ENCODE peak calls at places on chromosomes 16 and 17, in five cellular contexts. J, L, H, T and X are unnamed samples.

GRCh38 chr16:46748775-46749705 is 896 bp upstream of the MYLK3 start:
- DNase-seq in T (no peak), L (no peak), J (peak), H (peak), X (no peak)

GRCh38 chr16:19236561-19236960 is 49.0 kb upstream of the CLEC19A start:
- DNase-seq in L (peak), H (no peak), T (no peak), J (no peak), X (no peak)

GRCh38 chr17:42554250-42555121 is 1.8 kb downstream of the HSD17B1 start:
- DNase-seq in T (no peak), J (peak), H (peak), L (peak), X (peak)

GRCh38 chr16:87329436-87330256 is 12.5 kb upstream of the C16orf95 start:
- DNase-seq in H (no peak), L (no peak), J (no peak), T (no peak), X (no peak)

GRCh38 chr16:74608944-74609343 is 2.0 kb upstream of the GLG1 start:
- DNase-seq in H (no peak), J (no peak), L (no peak), T (no peak), X (peak)

GRCh38 chr16:52366997-52367396 is 179.9 kb downstream of the TOX3 start:
- DNase-seq in J (no peak), T (no peak), L (no peak), H (no peak), X (no peak)

GRCh38 chr16:1435921-1436697 is 5.2 kb downstream of the PERCC1 start:
- DNase-seq in T (no peak), H (no peak), J (no peak), L (no peak), X (no peak)

GRCh38 chr17:62965149-62965648 is 836 bp upstream of the TANC2 start:
- DNase-seq in H (no peak), J (no peak), L (no peak), T (no peak), X (peak)

GRCh38 chr17:79162012-79162577 is 87.5 kb downstream of the ENGASE start:
- DNase-seq in L (no peak), H (no peak), J (no peak), T (no peak), X (no peak)

GRCh38 chr16:66996324-66996982 is 8.1 kb downstream of the CES4A start:
- DNase-seq in T (no peak), L (peak), H (no peak), J (no peak), X (no peak)

GRCh38 chr17:71926746-71927398 is 193.9 kb upstream of the SOX9 start:
- DNase-seq in T (no peak), H (no peak), J (no peak), L (peak), X (no peak)

GRCh38 chr16:86509759-86510464 is 415 bp upstream of the FOXF1 start:
- DNase-seq in L (no peak), J (no peak), T (no peak), H (peak), X (no peak)

GRCh38 chr17:8465381-8466158 is 29.9 kb downstream of the NDEL1 start:
- DNase-seq in J (no peak), L (no peak), H (no peak), T (no peak), X (no peak)

GRCh38 chr16:75385507-75386152 is 47.7 kb downstream of the CFDP1 start:
- DNase-seq in J (peak), T (no peak), H (peak), L (peak), X (no peak)

GRCh38 chr17:61635913-61636432 is 45.0 kb upstream of the NACA2 start:
- DNase-seq in L (peak), T (no peak), J (peak), H (peak), X (peak)

GRCh38 chr16:76931186-76931585 is 259.8 kb upstream of the MON1B start:
- DNase-seq in L (no peak), T (no peak), J (no peak), H (no peak), X (no peak)

GRCh38 chr17:51434434-51435170 is 174.3 kb downstream of the UTP18 start:
- DNase-seq in T (no peak), J (no peak), H (no peak), L (peak), X (no peak)

DNA sequence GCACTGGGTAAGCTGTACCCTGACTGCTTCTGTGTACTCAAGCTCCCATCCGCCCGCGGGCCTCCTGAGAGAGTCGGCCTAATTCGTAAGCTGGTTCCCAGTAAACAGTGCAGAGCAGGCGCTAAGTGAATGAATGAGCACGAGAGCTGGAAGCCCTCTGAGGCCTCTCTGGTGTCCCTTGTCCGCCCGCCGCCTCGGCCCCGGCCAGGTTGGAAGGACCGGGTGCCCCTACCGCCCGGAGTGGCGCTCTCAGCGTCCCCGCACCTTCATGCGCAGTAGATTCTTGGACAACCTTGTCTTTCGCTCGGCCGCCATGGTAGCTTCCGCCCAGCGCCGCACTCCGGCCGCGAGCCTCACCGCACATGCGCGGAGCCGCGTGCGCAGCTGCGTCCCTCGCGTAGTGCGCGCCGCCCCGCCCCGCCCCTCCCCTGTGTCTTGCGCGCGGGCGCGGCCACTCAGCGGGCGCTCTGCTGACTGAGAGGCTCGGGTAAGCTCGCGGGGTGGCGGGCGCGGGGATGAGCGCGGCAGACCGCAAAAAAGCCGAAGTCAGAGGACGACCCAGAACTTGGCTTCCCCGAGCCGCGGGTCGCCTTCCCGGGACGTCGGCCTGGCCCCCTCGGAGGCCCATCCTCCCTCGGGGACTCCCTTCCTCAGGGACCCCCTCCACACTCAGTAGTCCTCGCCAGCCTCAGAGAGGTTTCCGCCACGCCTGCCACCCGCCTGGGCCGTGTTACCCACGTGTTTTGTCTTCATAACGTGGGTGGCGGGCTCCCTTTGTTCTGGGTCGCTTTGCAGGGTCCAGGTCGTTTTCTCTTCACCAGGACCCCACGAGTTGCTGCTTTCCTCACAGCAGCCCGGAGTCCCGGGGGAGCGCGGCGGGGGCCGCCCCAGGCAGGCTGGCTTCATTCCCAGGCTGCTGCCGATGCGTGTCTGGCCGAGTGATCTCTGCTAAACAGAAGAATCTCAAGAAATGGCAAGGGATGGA is at the start of gene MPHOSPH6:
- DNase-seq in L (peak), T (peak), H (peak), J (peak), X (peak)
- TF ChIP-seq CTCF in L (no peak), T (peak), H (no peak), J (no peak), X (no peak)

GRCh38 chr16:14286381-14287230 is 215.5 kb downstream of the MRTFB start:
- DNase-seq in T (no peak), H (peak), L (no peak), J (peak), X (peak)

GRCh38 chr16:14283786-14284185 is 212.7 kb downstream of the MRTFB start:
- DNase-seq in J (no peak), T (no peak), H (no peak), L (no peak), X (no peak)

GRCh38 chr16:14284371-14284770 is 213.3 kb downstream of the MRTFB start:
- DNase-seq in T (no peak), H (no peak), L (no peak), J (no peak), X (no peak)

GRCh38 chr16:14285542-14286380 is 214.6 kb downstream of the MRTFB start:
- DNase-seq in H (peak), L (peak), J (peak), T (no peak), X (peak)

GRCh38 chr16:14284930-14285541 is 213.9 kb downstream of the MRTFB start:
- DNase-seq in J (no peak), L (peak), T (no peak), H (peak), X (peak)
- TF ChIP-seq CTCF in J (peak), L (peak), T (peak), H (peak), X (peak)

DNA sequence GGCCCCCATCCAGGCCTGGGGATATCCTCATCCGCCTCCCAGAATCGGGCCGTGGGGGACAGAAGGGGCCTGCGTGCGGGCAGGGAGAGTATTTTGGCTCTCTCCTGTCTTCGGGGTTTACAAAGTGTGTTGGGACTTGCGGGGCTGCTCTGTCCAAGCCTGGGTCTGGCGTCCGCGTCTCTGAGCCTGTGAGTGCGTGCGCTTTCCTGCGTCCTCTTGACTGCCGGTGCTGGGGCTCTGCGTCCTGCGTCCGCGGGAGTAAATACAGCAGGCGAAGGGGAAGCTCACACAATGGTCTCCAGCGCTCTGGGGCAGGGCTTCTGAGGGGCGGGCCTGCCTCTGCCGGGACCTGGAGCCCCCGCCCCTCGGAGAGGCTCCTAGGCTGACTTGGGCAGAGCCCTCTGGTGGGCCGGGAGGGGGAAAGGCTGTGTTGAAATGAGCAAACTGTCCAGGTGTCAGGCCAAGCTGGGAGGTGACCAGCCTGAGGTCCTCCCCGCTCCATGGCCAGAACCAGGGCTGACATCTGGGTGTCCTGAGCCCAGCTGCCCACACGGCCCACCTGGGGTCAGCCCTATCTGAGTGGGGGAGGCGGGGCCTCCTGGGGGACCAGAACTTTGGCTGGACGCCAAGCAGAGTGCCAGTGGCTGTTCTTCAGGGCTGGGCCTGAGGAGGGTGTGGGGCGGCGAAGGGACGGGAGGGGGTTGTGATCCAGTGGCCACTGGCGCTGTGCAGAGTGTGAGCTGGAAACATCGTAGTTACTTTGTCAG is 233.6 kb downstream of the SEC14L1 start:
- DNase-seq in H (peak), L (no peak), J (no peak), T (no peak), X (peak)
- TF ChIP-seq CTCF in H (peak), L (no peak), J (no peak), T (peak), X (peak)

DNA sequence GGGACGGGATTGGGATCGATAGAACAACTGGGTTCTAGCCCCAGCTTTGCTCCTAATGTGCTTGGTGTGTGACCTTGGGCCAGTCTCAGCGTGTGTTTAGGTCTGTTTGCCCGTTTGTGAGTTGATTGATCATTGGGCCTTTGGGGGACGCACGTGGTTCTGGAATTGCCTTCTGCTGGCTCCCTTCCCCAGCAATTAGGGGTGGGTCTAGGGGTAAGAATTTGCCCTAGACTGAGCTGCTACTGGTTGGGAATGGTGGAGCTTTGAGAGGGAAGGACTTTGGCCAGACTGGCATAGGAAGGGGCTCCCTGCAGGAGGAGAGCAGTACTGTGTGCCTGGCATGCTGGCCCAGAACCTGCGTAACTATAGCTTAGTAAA is 1.5 kb downstream of the SPNS2 start:
- DNase-seq in H (no peak), T (no peak), J (no peak), L (no peak), X (no peak)
- TF ChIP-seq CTCF in H (no peak), T (no peak), J (no peak), L (no peak), X (no peak)

GRCh38 chr16:30533146-30533522 is 1.5 kb downstream of the ZNF747 start:
- DNase-seq in T (no peak), L (no peak), J (no peak), H (no peak), X (no peak)

GRCh38 chr16:30535106-30535776 is 583 bp upstream of the ZNF747 start:
- DNase-seq in H (no peak), T (no peak), L (peak), J (no peak), X (peak)

GRCh38 chr16:30533748-30534367 is 800 bp downstream of the ZNF747 start:
- DNase-seq in T (no peak), J (no peak), L (no peak), H (no peak), X (peak)

GRCh38 chr16:30534368-30535105 is at the start of gene ZNF747:
- DNase-seq in T (peak), J (peak), L (peak), H (peak), X (peak)

DNA sequence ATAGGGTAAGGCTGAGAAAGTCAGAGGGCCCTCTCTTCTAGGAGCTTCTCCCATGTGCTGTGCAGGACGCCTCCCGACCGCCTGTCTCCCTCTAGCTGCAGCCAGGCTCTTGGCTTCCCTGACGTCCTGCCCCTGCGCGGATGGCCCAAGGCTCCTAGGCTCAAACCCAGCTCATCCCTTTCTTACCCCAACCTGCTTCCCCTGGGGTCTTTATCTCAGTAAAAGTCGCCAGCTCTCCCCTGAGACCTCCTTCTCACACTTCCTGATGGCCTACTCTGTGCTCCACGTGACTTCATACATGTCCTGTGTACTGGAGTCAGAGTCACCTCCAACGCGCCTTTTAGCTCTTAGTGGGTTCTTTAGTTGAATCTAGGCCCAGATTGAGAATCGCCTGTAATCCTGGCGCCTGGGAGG is 1.1 kb upstream of the ZNF747 start:
- DNase-seq in J (peak), L (peak), T (no peak), H (peak), X (peak)
- TF ChIP-seq CTCF in J (peak), L (peak), T (peak), H (peak), X (no peak)

GRCh38 chr16:23607740-23608139 is 11.6 kb upstream of the NDUFAB1 start:
- DNase-seq in T (no peak), L (peak), H (no peak), J (no peak), X (no peak)

GRCh38 chr16:23609929-23610328 is 13.8 kb upstream of the NDUFAB1 start:
- DNase-seq in L (no peak), J (no peak), T (no peak), H (no peak), X (no peak)

GRCh38 chr16:23611936-23612335 is 15.8 kb upstream of the NDUFAB1 start:
- DNase-seq in J (no peak), T (no peak), H (no peak), L (no peak), X (no peak)

GRCh38 chr16:23608194-23608593 is 12.1 kb upstream of the NDUFAB1 start:
- DNase-seq in T (no peak), H (no peak), J (no peak), L (peak), X (no peak)
- TF ChIP-seq CTCF in T (no peak), H (no peak), J (no peak), L (no peak), X (no peak)

GRCh38 chr16:17230932-17231581 is 239.7 kb downstream of the XYLT1 start:
- DNase-seq in L (no peak), J (no peak), H (no peak), T (no peak), X (no peak)
- TF ChIP-seq CTCF in L (no peak), J (no peak), H (peak), T (no peak), X (no peak)

GRCh38 chr16:85445779-85446222 is 167.3 kb upstream of the GSE1 start:
- DNase-seq in J (no peak), T (no peak), H (no peak), L (no peak), X (no peak)

GRCh38 chr16:85444879-85445778 is 168.0 kb upstream of the GSE1 start:
- DNase-seq in L (no peak), T (no peak), J (no peak), H (no peak), X (peak)

GRCh38 chr16:85448557-85449194 is 164.4 kb upstream of the GSE1 start:
- DNase-seq in H (no peak), T (no peak), J (no peak), L (no peak), X (peak)

GRCh38 chr16:85447657-85448313 is 165.3 kb upstream of the GSE1 start:
- DNase-seq in H (no peak), L (no peak), J (no peak), T (no peak), X (no peak)

GRCh38 chr16:85446846-85447656 is 166.1 kb upstream of the GSE1 start:
- DNase-seq in L (no peak), J (peak), H (peak), T (no peak), X (peak)
- TF ChIP-seq CTCF in L (no peak), J (no peak), H (peak), T (no peak), X (no peak)

GRCh38 chr17:40035162-40035559 is 19.0 kb downstream of the MED24 start:
- DNase-seq in T (no peak), L (no peak), J (peak), H (no peak), X (no peak)
- TF ChIP-seq CTCF in T (peak), L (peak), J (peak), H (peak), X (peak)

DNA sequence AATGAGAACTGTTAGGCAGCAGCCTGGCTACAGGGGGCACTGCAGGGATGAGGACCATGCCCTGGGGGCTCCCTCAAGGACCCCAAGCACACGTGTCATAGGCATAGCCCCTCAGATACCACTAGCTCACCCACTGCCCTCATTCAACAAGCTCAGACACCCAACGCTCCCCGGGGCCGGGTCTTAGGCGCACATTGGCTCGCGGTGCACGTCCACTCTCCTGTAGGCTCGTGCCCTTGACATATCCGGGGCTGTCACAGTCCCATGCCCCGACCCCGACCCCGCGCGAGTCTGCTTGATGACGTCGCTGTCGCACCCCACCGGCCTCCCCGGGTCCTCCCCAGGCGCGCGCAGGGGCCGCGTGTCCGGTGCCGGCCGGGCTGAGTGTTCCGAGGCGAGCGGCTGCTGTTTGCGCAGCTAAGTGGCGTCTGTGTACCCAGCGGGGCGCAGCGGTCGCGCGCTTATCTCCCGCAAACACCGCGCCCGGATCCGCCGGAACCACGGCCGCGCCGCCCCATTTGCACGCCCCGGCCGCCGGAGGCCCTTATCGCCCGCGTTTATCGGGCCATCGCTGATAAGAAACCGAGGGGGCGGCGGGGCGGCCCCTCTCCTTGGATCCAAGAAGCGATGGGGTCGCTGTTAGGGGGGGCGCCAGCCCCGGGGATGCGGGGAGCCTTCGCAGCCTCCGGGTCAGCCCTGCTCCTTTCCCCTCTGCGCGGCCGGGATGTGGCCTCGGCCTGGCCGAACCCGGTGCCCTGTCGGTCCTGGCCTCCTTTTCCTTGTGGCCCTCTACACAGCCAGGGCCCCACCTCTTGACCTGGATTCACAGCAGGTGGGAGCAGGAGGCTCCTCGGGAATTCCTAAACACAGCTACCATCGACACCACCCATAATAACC is 20.7 kb upstream of the NAGS start:
- DNase-seq in H (no peak), L (no peak), J (no peak), T (no peak), X (peak)
- TF ChIP-seq CTCF in H (no peak), L (peak), J (peak), T (no peak), X (no peak)